ENCODE peak calls at places on chromosome 2, in ten cellular contexts. One of them, this sample, is unnamed.

GRCh38 chr2:188522517-188522916 is 230.8 kb downstream of the GULP1 start:
- DNase-seq in lower lobe of right lung: no peak
- DNase-seq in A549: no peak
- DNase-seq in ascending aorta: no peak
- DNase-seq in heart left ventricle: no peak
- DNase-seq in lung: no peak
- DNase-seq in H9: no peak
- DNase-seq in fibroblast of lung: peak; percentile 68
- DNase-seq in dorsolateral prefrontal cortex: no peak
- DNase-seq in heart right ventricle: no peak
- DNase-seq in this sample: no peak

GRCh38 chr2:228344531-228344930 is 163.0 kb upstream of the SPHKAP start:
- DNase-seq in lower lobe of right lung: no peak
- DNase-seq in A549: no peak
- DNase-seq in ascending aorta: no peak
- DNase-seq in heart left ventricle: no peak
- DNase-seq in lung: no peak
- DNase-seq in H9: no peak
- DNase-seq in fibroblast of lung: no peak
- DNase-seq in dorsolateral prefrontal cortex: no peak
- DNase-seq in heart right ventricle: no peak
- DNase-seq in this sample: no peak

GRCh38 chr2:160205511-160205910 is 5.4 kb upstream of the ITGB6 start:
- DNase-seq in lower lobe of right lung: peak; percentile 54
- DNase-seq in A549: peak; percentile 90
- DNase-seq in ascending aorta: peak; percentile 90
- DNase-seq in heart left ventricle: no peak
- DNase-seq in lung: peak; percentile 81
- DNase-seq in H9: no peak
- DNase-seq in fibroblast of lung: peak; percentile 75
- DNase-seq in dorsolateral prefrontal cortex: no peak
- DNase-seq in heart right ventricle: no peak
- DNase-seq in this sample: peak; percentile 83

GRCh38 chr2:85266424-85267041 is 61.3 kb downstream of the TGOLN2 start:
- DNase-seq in lower lobe of right lung: peak; percentile 83
- DNase-seq in A549: peak; percentile 67
- DNase-seq in ascending aorta: peak; percentile 83
- DNase-seq in heart left ventricle: peak; percentile 79
- DNase-seq in lung: peak; percentile 76
- DNase-seq in H9: peak; percentile 82
- DNase-seq in fibroblast of lung: peak; percentile 67
- DNase-seq in dorsolateral prefrontal cortex: peak; percentile 34
- DNase-seq in heart right ventricle: peak; percentile 80
- DNase-seq in this sample: peak; percentile 77

GRCh38 chr2:236464140-236464539 is 105.5 kb upstream of the ACKR3 start:
- DNase-seq in lower lobe of right lung: no peak
- DNase-seq in A549: no peak
- DNase-seq in ascending aorta: no peak
- DNase-seq in heart left ventricle: no peak
- DNase-seq in lung: no peak
- DNase-seq in H9: no peak
- DNase-seq in fibroblast of lung: peak; percentile 4
- DNase-seq in dorsolateral prefrontal cortex: no peak
- DNase-seq in heart right ventricle: no peak
- DNase-seq in this sample: no peak

GRCh38 chr2:236238756-236239155 is 25.4 kb downstream of the ASB18 start:
- DNase-seq in lower lobe of right lung: no peak
- DNase-seq in A549: no peak
- DNase-seq in ascending aorta: no peak
- DNase-seq in heart left ventricle: no peak
- DNase-seq in lung: no peak
- DNase-seq in H9: no peak
- DNase-seq in fibroblast of lung: no peak
- DNase-seq in dorsolateral prefrontal cortex: no peak
- DNase-seq in heart right ventricle: no peak
- DNase-seq in this sample: no peak

GRCh38 chr2:39468574-39469331 is 31.7 kb upstream of the MAP4K3 start:
- DNase-seq in lower lobe of right lung: no peak
- DNase-seq in A549: no peak
- DNase-seq in ascending aorta: no peak
- DNase-seq in heart left ventricle: no peak
- DNase-seq in lung: no peak
- DNase-seq in H9: no peak
- DNase-seq in fibroblast of lung: peak; percentile 47
- DNase-seq in dorsolateral prefrontal cortex: no peak
- DNase-seq in heart right ventricle: no peak
- DNase-seq in this sample: no peak

GRCh38 chr2:133504566-133505505 is 63.4 kb downstream of the NCKAP5 start:
- DNase-seq in lower lobe of right lung: peak; percentile 52
- DNase-seq in A549: no peak
- DNase-seq in ascending aorta: no peak
- DNase-seq in heart left ventricle: peak; percentile 45
- DNase-seq in lung: no peak
- DNase-seq in H9: no peak
- DNase-seq in fibroblast of lung: peak; percentile 25
- DNase-seq in dorsolateral prefrontal cortex: peak; percentile 22
- DNase-seq in heart right ventricle: peak; percentile 60
- DNase-seq in this sample: peak; percentile 35

GRCh38 chr2:117917223-117917917 is 96.5 kb downstream of the CCDC93 start:
- DNase-seq in lower lobe of right lung: no peak
- DNase-seq in A549: peak; percentile 5
- DNase-seq in ascending aorta: no peak
- DNase-seq in heart left ventricle: no peak
- DNase-seq in lung: no peak
- DNase-seq in H9: no peak
- DNase-seq in fibroblast of lung: peak; percentile 8
- DNase-seq in dorsolateral prefrontal cortex: no peak
- DNase-seq in heart right ventricle: no peak
- DNase-seq in this sample: no peak

GRCh38 chr2:216205486-216205885 is 96.3 kb downstream of the XRCC5 start:
- DNase-seq in lower lobe of right lung: no peak
- DNase-seq in A549: no peak
- DNase-seq in ascending aorta: no peak
- DNase-seq in heart left ventricle: no peak
- DNase-seq in lung: no peak
- DNase-seq in H9: no peak
- DNase-seq in fibroblast of lung: no peak
- DNase-seq in dorsolateral prefrontal cortex: no peak
- DNase-seq in heart right ventricle: no peak
- DNase-seq in this sample: no peak

GRCh38 chr2:200509227-200509607 is 651 bp downstream of the KCTD18 start:
- DNase-seq in lower lobe of right lung: no peak
- DNase-seq in A549: peak; percentile 38
- DNase-seq in ascending aorta: no peak
- DNase-seq in heart left ventricle: no peak
- DNase-seq in lung: no peak
- DNase-seq in H9: no peak
- DNase-seq in fibroblast of lung: peak; percentile 18
- DNase-seq in dorsolateral prefrontal cortex: no peak
- DNase-seq in heart right ventricle: peak; percentile 10
- DNase-seq in this sample: no peak

DNA sequence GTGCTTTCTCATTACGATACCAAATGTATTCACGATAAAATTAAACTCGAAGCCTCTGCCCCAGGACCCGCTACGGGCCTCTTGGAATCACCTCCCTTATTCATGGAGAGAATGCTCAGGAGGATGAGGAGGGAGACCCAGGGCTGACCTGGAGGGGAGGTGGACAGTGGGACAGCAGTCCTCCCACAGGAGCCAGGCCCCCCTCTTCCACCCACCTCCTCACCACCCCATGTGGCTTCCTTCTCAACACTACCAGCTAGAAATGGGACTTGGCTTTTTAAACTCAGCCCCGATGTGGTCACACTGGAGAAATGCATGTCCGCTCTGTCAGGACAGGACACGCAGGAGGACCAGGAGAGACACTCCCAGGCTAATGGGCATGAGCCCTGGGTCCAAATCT is 147.9 kb upstream of the ID2 start:
- DNase-seq in lower lobe of right lung: no peak
- DNase-seq in A549: no peak
- DNase-seq in ascending aorta: no peak
- DNase-seq in heart left ventricle: no peak
- DNase-seq in lung: no peak
- DNase-seq in H9: no peak
- DNase-seq in fibroblast of lung: no peak
- DNase-seq in dorsolateral prefrontal cortex: no peak
- DNase-seq in heart right ventricle: no peak
- DNase-seq in this sample: no peak
- H3K27ac ChIP-seq in lower lobe of right lung: peak overlapping the region; percentile 77
- H3K27ac ChIP-seq in A549: no peak overlapping the region
- H3K27ac ChIP-seq in ascending aorta: peak overlapping the region; percentile 60
- H3K27ac ChIP-seq in heart left ventricle: peak overlapping the region; percentile 31
- H3K27ac ChIP-seq in lung: no peak overlapping the region
- H3K27ac ChIP-seq in H9: no peak overlapping the region
- H3K27ac ChIP-seq in fibroblast of lung: no peak overlapping the region
- H3K27ac ChIP-seq in dorsolateral prefrontal cortex: peak overlapping the region; percentile 72
- H3K27ac ChIP-seq in heart right ventricle: peak overlapping the region; percentile 12
- H3K27ac ChIP-seq in this sample: peak overlapping the region; percentile 16

DNA sequence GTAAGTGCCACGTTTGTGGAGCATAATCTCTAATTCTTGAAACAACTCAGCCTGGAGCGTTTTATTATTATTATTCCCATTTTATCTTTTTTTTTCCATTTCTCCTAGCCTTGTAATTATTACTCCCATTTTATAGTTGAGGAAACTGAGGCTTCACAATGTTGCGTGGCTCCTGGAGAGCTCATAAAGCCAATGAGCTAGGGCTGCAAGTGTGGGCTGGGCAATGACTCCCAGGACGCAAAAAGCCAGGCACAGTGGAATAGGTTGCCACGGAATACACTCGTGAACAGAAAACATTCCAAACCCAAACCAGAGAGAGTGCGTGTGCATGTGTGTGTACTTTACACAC is 13.5 kb upstream of the KLF11 start:
- DNase-seq in lower lobe of right lung: no peak
- DNase-seq in A549: no peak
- DNase-seq in ascending aorta: no peak
- DNase-seq in heart left ventricle: no peak
- DNase-seq in lung: no peak
- DNase-seq in H9: no peak
- DNase-seq in fibroblast of lung: no peak
- DNase-seq in dorsolateral prefrontal cortex: no peak
- DNase-seq in heart right ventricle: no peak
- DNase-seq in this sample: no peak
- TF ChIP-seq CTCF in lower lobe of right lung: no peak
- TF ChIP-seq CTCF in A549: no peak
- TF ChIP-seq CTCF in ascending aorta: no peak
- TF ChIP-seq CTCF in heart left ventricle: no peak
- TF ChIP-seq CTCF in lung: no peak
- TF ChIP-seq CTCF in H9: no peak
- TF ChIP-seq CTCF in fibroblast of lung: no peak
- TF ChIP-seq CTCF in dorsolateral prefrontal cortex: no peak
- TF ChIP-seq CTCF in heart right ventricle: no peak
- TF ChIP-seq CTCF in this sample: no peak

GRCh38 chr2:24313744-24314632 is 46.3 kb downstream of the ITSN2 start:
- DNase-seq in lower lobe of right lung: no peak
- DNase-seq in A549: no peak
- DNase-seq in ascending aorta: no peak
- DNase-seq in heart left ventricle: no peak
- DNase-seq in lung: no peak
- DNase-seq in H9: no peak
- DNase-seq in fibroblast of lung: no peak
- DNase-seq in dorsolateral prefrontal cortex: no peak
- DNase-seq in heart right ventricle: no peak
- DNase-seq in this sample: no peak
- H3K27ac ChIP-seq in lower lobe of right lung: no peak overlapping the region
- H3K27ac ChIP-seq in A549: no peak overlapping the region
- H3K27ac ChIP-seq in ascending aorta: no peak overlapping the region
- H3K27ac ChIP-seq in heart left ventricle: no peak overlapping the region
- H3K27ac ChIP-seq in lung: no peak overlapping the region
- H3K27ac ChIP-seq in H9: no peak overlapping the region
- H3K27ac ChIP-seq in fibroblast of lung: no peak overlapping the region
- H3K27ac ChIP-seq in dorsolateral prefrontal cortex: no peak overlapping the region
- H3K27ac ChIP-seq in heart right ventricle: no peak overlapping the region
- H3K27ac ChIP-seq in this sample: no peak overlapping the region

GRCh38 chr2:64862001-64862397 is 127.2 kb upstream of the SLC1A4 start:
- DNase-seq in lower lobe of right lung: no peak
- DNase-seq in A549: no peak
- DNase-seq in ascending aorta: no peak
- DNase-seq in heart left ventricle: no peak
- DNase-seq in lung: no peak
- DNase-seq in H9: no peak
- DNase-seq in fibroblast of lung: no peak
- DNase-seq in dorsolateral prefrontal cortex: no peak
- DNase-seq in heart right ventricle: no peak
- DNase-seq in this sample: no peak

GRCh38 chr2:64865073-64865830 is 123.9 kb upstream of the SLC1A4 start:
- DNase-seq in lower lobe of right lung: peak; percentile 79
- DNase-seq in A549: peak; percentile 76
- DNase-seq in ascending aorta: peak; percentile 84
- DNase-seq in heart left ventricle: peak; percentile 71
- DNase-seq in lung: peak; percentile 60
- DNase-seq in H9: peak; percentile 65
- DNase-seq in fibroblast of lung: peak; percentile 67
- DNase-seq in dorsolateral prefrontal cortex: peak; percentile 66
- DNase-seq in heart right ventricle: peak; percentile 68
- DNase-seq in this sample: peak; percentile 77

GRCh38 chr2:64862623-64863022 is 126.6 kb upstream of the SLC1A4 start:
- DNase-seq in lower lobe of right lung: no peak
- DNase-seq in A549: no peak
- DNase-seq in ascending aorta: no peak
- DNase-seq in heart left ventricle: no peak
- DNase-seq in lung: no peak
- DNase-seq in H9: no peak
- DNase-seq in fibroblast of lung: no peak
- DNase-seq in dorsolateral prefrontal cortex: no peak
- DNase-seq in heart right ventricle: no peak
- DNase-seq in this sample: no peak

GRCh38 chr2:64861338-64862000 is 127.7 kb upstream of the SLC1A4 start:
- DNase-seq in lower lobe of right lung: no peak
- DNase-seq in A549: no peak
- DNase-seq in ascending aorta: no peak
- DNase-seq in heart left ventricle: no peak
- DNase-seq in lung: no peak
- DNase-seq in H9: no peak
- DNase-seq in fibroblast of lung: no peak
- DNase-seq in dorsolateral prefrontal cortex: no peak
- DNase-seq in heart right ventricle: no peak
- DNase-seq in this sample: no peak

DNA sequence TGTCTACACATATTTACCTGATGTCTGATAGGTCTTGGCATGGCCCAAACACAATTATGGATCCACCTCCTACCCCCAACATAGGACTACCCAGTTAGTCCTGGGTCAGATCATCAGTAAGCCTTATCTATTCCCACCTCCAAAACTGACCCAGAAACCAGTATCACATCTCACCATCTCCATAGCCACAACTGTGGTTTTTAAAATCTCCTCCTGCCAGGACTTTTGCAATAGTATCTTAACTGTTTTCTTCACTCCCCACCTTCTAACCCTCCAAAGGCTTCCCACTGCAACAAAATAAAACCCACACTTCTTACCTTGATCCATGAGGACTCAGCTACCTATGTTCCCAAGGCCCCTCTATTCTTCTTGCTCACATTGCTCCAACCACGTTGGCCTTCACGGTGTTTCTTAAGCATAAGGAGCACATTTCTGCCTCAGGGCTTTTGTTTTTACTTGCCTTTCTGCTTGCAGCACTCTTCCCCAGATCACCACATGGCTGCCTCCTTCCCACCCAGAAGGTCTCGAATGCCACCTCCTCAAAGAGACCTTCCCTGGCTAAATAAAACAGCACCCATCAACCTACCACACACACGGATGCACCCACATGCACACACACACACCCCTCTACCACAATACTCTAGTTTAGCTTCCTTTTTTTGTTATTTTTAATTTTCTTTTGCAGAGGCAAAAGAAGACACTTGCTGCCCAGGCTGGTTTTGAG is 125.9 kb upstream of the SLC1A4 start:
- DNase-seq in lower lobe of right lung: no peak
- DNase-seq in A549: no peak
- DNase-seq in ascending aorta: no peak
- DNase-seq in heart left ventricle: no peak
- DNase-seq in lung: no peak
- DNase-seq in H9: no peak
- DNase-seq in fibroblast of lung: no peak
- DNase-seq in dorsolateral prefrontal cortex: no peak
- DNase-seq in heart right ventricle: no peak
- DNase-seq in this sample: no peak
- TF ChIP-seq CTCF in lower lobe of right lung: no peak
- TF ChIP-seq CTCF in A549: no peak
- TF ChIP-seq CTCF in ascending aorta: no peak
- TF ChIP-seq CTCF in heart left ventricle: no peak
- TF ChIP-seq CTCF in lung: no peak
- TF ChIP-seq CTCF in H9: no peak
- TF ChIP-seq CTCF in fibroblast of lung: no peak
- TF ChIP-seq CTCF in dorsolateral prefrontal cortex: no peak
- TF ChIP-seq CTCF in heart right ventricle: no peak
- TF ChIP-seq CTCF in this sample: no peak